ENCODE peak calls at places on chromosome X, in nine cellular contexts. One of them, this sample, is unnamed. For H3K4me1, the result is how much of the 10 kb centered on the place peaks cover.

GRCh38 chrX:103073442-103073841 is 9.5 kb upstream of the BEX1 start:
- DNase-seq in adrenal gland: no peak
- DNase-seq in A673: no peak
- DNase-seq in SJSA1: no peak
- DNase-seq in psoas muscle: no peak
- DNase-seq in ascending aorta: no peak
- DNase-seq in A549: no peak
- DNase-seq in effector memory CD4-positive, alpha-beta T cell: no peak
- DNase-seq in mesenchymal stem cell: no peak
- DNase-seq in this sample: no peak

GRCh38 chrX:81082649-81083048 is 119.1 kb downstream of the HMGN5 start:
- DNase-seq in effector memory CD4-positive, alpha-beta T cell: no peak
- DNase-seq in ascending aorta: no peak
- DNase-seq in mesenchymal stem cell: no peak
- DNase-seq in SJSA1: no peak
- DNase-seq in A549: no peak
- DNase-seq in adrenal gland: no peak
- DNase-seq in A673: no peak
- DNase-seq in psoas muscle: no peak
- DNase-seq in this sample: no peak

GRCh38 chrX:115030635-115031034 is 13.2 kb upstream of the IL13RA2 start:
- DNase-seq in effector memory CD4-positive, alpha-beta T cell: no peak
- DNase-seq in psoas muscle: no peak
- DNase-seq in mesenchymal stem cell: no peak
- DNase-seq in adrenal gland: no peak
- DNase-seq in A549: no peak
- DNase-seq in ascending aorta: no peak
- DNase-seq in A673: no peak
- DNase-seq in SJSA1: no peak
- DNase-seq in this sample: peak

GRCh38 chrX:70973221-70973620 is 42.3 kb upstream of the SLC7A3 start:
- DNase-seq in psoas muscle: no peak
- DNase-seq in effector memory CD4-positive, alpha-beta T cell: no peak
- DNase-seq in mesenchymal stem cell: no peak
- DNase-seq in ascending aorta: no peak
- DNase-seq in SJSA1: no peak
- DNase-seq in A549: no peak
- DNase-seq in adrenal gland: peak
- DNase-seq in A673: no peak
- DNase-seq in this sample: no peak

GRCh38 chrX:97211070-97211469 is 327.4 kb downstream of the RPA4 start:
- DNase-seq in adrenal gland: no peak
- DNase-seq in effector memory CD4-positive, alpha-beta T cell: no peak
- DNase-seq in mesenchymal stem cell: no peak
- DNase-seq in ascending aorta: no peak
- DNase-seq in A549: no peak
- DNase-seq in psoas muscle: no peak
- DNase-seq in A673: no peak
- DNase-seq in SJSA1: no peak
- DNase-seq in this sample: no peak

GRCh38 chrX:13669246-13669689 is 16.3 kb downstream of the TCEANC start:
- DNase-seq in SJSA1: peak
- DNase-seq in A673: peak
- DNase-seq in effector memory CD4-positive, alpha-beta T cell: peak
- DNase-seq in ascending aorta: no peak
- DNase-seq in psoas muscle: no peak
- DNase-seq in adrenal gland: peak
- DNase-seq in A549: peak
- DNase-seq in mesenchymal stem cell: peak
- DNase-seq in this sample: peak

GRCh38 chrX:11954196-11954595 is 184.1 kb upstream of the FRMPD4 start:
- DNase-seq in psoas muscle: no peak
- DNase-seq in mesenchymal stem cell: peak
- DNase-seq in SJSA1: no peak
- DNase-seq in adrenal gland: no peak
- DNase-seq in ascending aorta: no peak
- DNase-seq in effector memory CD4-positive, alpha-beta T cell: no peak
- DNase-seq in A549: no peak
- DNase-seq in A673: no peak
- DNase-seq in this sample: no peak

GRCh38 chrX:119036369-119037029 is 36.3 kb upstream of the CT47C1 start:
- DNase-seq in A549: no peak
- DNase-seq in adrenal gland: no peak
- DNase-seq in mesenchymal stem cell: no peak
- DNase-seq in effector memory CD4-positive, alpha-beta T cell: no peak
- DNase-seq in ascending aorta: no peak
- DNase-seq in A673: no peak
- DNase-seq in SJSA1: no peak
- DNase-seq in psoas muscle: no peak
- DNase-seq in this sample: no peak

GRCh38 chrX:13752141-13752540 is 17.6 kb downstream of the OFD1 start:
- DNase-seq in SJSA1: no peak
- DNase-seq in A673: no peak
- DNase-seq in effector memory CD4-positive, alpha-beta T cell: no peak
- DNase-seq in ascending aorta: no peak
- DNase-seq in mesenchymal stem cell: no peak
- DNase-seq in adrenal gland: no peak
- DNase-seq in psoas muscle: no peak
- DNase-seq in A549: no peak
- DNase-seq in this sample: no peak

GRCh38 chrX:112896051-112896450 is 55.4 kb upstream of the AMOT start:
- DNase-seq in psoas muscle: no peak
- DNase-seq in effector memory CD4-positive, alpha-beta T cell: no peak
- DNase-seq in ascending aorta: no peak
- DNase-seq in A673: no peak
- DNase-seq in A549: no peak
- DNase-seq in mesenchymal stem cell: no peak
- DNase-seq in adrenal gland: no peak
- DNase-seq in SJSA1: no peak
- DNase-seq in this sample: no peak

GRCh38 chrX:11470231-11470630 is 177.0 kb downstream of the AMELX start:
- DNase-seq in effector memory CD4-positive, alpha-beta T cell: no peak
- DNase-seq in adrenal gland: no peak
- DNase-seq in ascending aorta: no peak
- DNase-seq in SJSA1: no peak
- DNase-seq in mesenchymal stem cell: no peak
- DNase-seq in A673: no peak
- DNase-seq in A549: no peak
- DNase-seq in psoas muscle: no peak
- DNase-seq in this sample: no peak

GRCh38 chrX:37796805-37797204 is 16.9 kb downstream of the CYBB start:
- DNase-seq in psoas muscle: peak
- DNase-seq in A549: no peak
- DNase-seq in mesenchymal stem cell: no peak
- DNase-seq in effector memory CD4-positive, alpha-beta T cell: no peak
- DNase-seq in A673: peak
- DNase-seq in adrenal gland: no peak
- DNase-seq in SJSA1: no peak
- DNase-seq in ascending aorta: peak
- DNase-seq in this sample: peak

GRCh38 chrX:56733459-56734046 is 4.5 kb downstream of the NBDY start:
- DNase-seq in ascending aorta: peak
- DNase-seq in A673: peak
- DNase-seq in adrenal gland: peak
- DNase-seq in mesenchymal stem cell: peak
- DNase-seq in A549: peak
- DNase-seq in SJSA1: peak
- DNase-seq in effector memory CD4-positive, alpha-beta T cell: peak
- DNase-seq in psoas muscle: no peak
- DNase-seq in this sample: peak

GRCh38 chrX:46573896-46574336 is 351 bp downstream of the CHST7 start:
- DNase-seq in A549: peak
- DNase-seq in adrenal gland: peak
- DNase-seq in SJSA1: peak
- DNase-seq in A673: peak
- DNase-seq in psoas muscle: peak
- DNase-seq in mesenchymal stem cell: peak
- DNase-seq in effector memory CD4-positive, alpha-beta T cell: peak
- DNase-seq in ascending aorta: no peak
- DNase-seq in this sample: peak

GRCh38 chrX:2693123-2693438 is 2.0 kb downstream of the CD99 start:
- DNase-seq in mesenchymal stem cell: peak
- DNase-seq in psoas muscle: no peak
- DNase-seq in ascending aorta: no peak
- DNase-seq in effector memory CD4-positive, alpha-beta T cell: no peak
- DNase-seq in SJSA1: no peak
- DNase-seq in adrenal gland: no peak
- DNase-seq in A549: no peak
- DNase-seq in A673: no peak
- DNase-seq in this sample: no peak

GRCh38 chrX:2694868-2695267 is 3.8 kb downstream of the CD99 start:
- DNase-seq in adrenal gland: no peak
- DNase-seq in ascending aorta: no peak
- DNase-seq in mesenchymal stem cell: peak
- DNase-seq in A549: no peak
- DNase-seq in A673: no peak
- DNase-seq in effector memory CD4-positive, alpha-beta T cell: no peak
- DNase-seq in SJSA1: no peak
- DNase-seq in psoas muscle: no peak
- DNase-seq in this sample: no peak

GRCh38 chrX:2691543-2692220 is 587 bp downstream of the CD99 start:
- DNase-seq in A673: peak
- DNase-seq in psoas muscle: peak
- DNase-seq in A549: peak
- DNase-seq in ascending aorta: peak
- DNase-seq in mesenchymal stem cell: peak
- DNase-seq in SJSA1: peak
- DNase-seq in effector memory CD4-positive, alpha-beta T cell: no peak
- DNase-seq in adrenal gland: peak
- DNase-seq in this sample: peak

GRCh38 chrX:2692221-2693122 is 1.4 kb downstream of the CD99 start:
- DNase-seq in A549: no peak
- DNase-seq in mesenchymal stem cell: no peak
- DNase-seq in adrenal gland: peak
- DNase-seq in A673: no peak
- DNase-seq in SJSA1: no peak
- DNase-seq in psoas muscle: peak
- DNase-seq in effector memory CD4-positive, alpha-beta T cell: no peak
- DNase-seq in ascending aorta: peak
- DNase-seq in this sample: peak

DNA sequence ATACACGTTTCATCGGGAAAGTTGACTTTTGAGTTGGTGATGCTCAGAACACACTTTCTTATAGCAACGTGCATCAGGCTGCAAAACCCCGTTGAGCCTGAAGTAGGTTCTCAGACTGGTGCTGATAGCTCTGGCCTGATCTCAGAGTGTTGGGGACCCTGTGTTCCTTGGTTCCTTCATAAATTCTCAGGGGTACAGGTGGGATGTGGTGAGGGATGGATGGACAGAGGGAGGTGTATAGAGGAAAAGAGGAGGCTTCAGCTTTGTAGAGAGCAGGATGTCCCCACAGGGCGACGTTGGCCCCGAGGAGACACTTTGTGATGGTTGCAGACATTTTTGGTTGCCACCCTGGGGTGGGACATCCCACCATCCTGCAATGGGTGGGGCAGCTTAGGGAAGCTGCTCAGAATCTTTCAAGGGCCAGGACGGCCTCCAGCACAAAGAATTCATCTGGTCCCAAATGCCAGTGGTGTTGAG is 2.5 kb downstream of the CD99 start:
- DNase-seq in mesenchymal stem cell: peak
- DNase-seq in A673: no peak
- DNase-seq in A549: no peak
- DNase-seq in adrenal gland: no peak
- DNase-seq in psoas muscle: no peak
- DNase-seq in ascending aorta: no peak
- DNase-seq in effector memory CD4-positive, alpha-beta T cell: no peak
- DNase-seq in SJSA1: no peak
- DNase-seq in this sample: no peak
- H3K4me1 ChIP-seq in mesenchymal stem cell: under half
- H3K4me1 ChIP-seq in A673: half or more
- H3K4me1 ChIP-seq in A549: under half
- H3K4me1 ChIP-seq in adrenal gland: under half
- H3K4me1 ChIP-seq in psoas muscle: under half
- H3K4me1 ChIP-seq in ascending aorta: under half
- H3K4me1 ChIP-seq in effector memory CD4-positive, alpha-beta T cell: half or more
- H3K4me1 ChIP-seq in SJSA1: half or more
- H3K4me1 ChIP-seq in this sample: half or more

GRCh38 chrX:40174594-40175415 is 77.0 kb upstream of the BCOR start:
- DNase-seq in SJSA1: peak
- DNase-seq in mesenchymal stem cell: peak
- DNase-seq in effector memory CD4-positive, alpha-beta T cell: no peak
- DNase-seq in A549: no peak
- DNase-seq in psoas muscle: peak
- DNase-seq in adrenal gland: peak
- DNase-seq in ascending aorta: peak
- DNase-seq in A673: peak
- DNase-seq in this sample: peak
- H3K4me1 ChIP-seq in SJSA1: half or more
- H3K4me1 ChIP-seq in mesenchymal stem cell: under half
- H3K4me1 ChIP-seq in effector memory CD4-positive, alpha-beta T cell: under half
- H3K4me1 ChIP-seq in A549: under half
- H3K4me1 ChIP-seq in psoas muscle: under half
- H3K4me1 ChIP-seq in adrenal gland: under half
- H3K4me1 ChIP-seq in ascending aorta: under half
- H3K4me1 ChIP-seq in A673: under half
- H3K4me1 ChIP-seq in this sample: under half

DNA sequence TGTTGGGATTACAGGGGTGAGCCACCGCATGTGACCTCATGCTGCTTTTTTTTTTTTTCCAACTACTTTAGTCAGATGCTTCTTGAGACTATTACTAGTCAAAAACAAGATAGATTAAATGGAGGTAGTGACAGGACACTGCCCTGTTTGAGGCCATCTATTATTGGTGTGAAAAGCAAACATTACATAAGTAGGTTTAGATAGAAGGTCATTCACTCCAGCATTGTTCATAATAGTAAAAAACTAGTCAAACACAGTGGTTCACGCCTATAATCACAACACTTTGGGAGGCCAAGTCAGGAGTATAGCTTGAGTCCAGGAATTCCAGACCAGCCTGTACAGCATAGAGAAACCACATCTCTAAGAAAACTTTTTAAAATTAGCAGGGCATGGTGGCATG is 16.3 kb downstream of the XIAP start:
- DNase-seq in A549: no peak
- DNase-seq in mesenchymal stem cell: no peak
- DNase-seq in adrenal gland: no peak
- DNase-seq in psoas muscle: no peak
- DNase-seq in SJSA1: no peak
- DNase-seq in effector memory CD4-positive, alpha-beta T cell: no peak
- DNase-seq in A673: no peak
- DNase-seq in ascending aorta: no peak
- DNase-seq in this sample: no peak
- H3K4me1 ChIP-seq in A549: under half
- H3K4me1 ChIP-seq in mesenchymal stem cell: under half
- H3K4me1 ChIP-seq in adrenal gland: under half
- H3K4me1 ChIP-seq in psoas muscle: under half
- H3K4me1 ChIP-seq in SJSA1: under half
- H3K4me1 ChIP-seq in effector memory CD4-positive, alpha-beta T cell: under half
- H3K4me1 ChIP-seq in A673: under half
- H3K4me1 ChIP-seq in ascending aorta: under half
- H3K4me1 ChIP-seq in this sample: under half

GRCh38 chrX:7334253-7334935 is 186.4 kb upstream of the PUDP start:
- DNase-seq in A549: no peak
- DNase-seq in SJSA1: peak
- DNase-seq in adrenal gland: no peak
- DNase-seq in ascending aorta: no peak
- DNase-seq in psoas muscle: no peak
- DNase-seq in effector memory CD4-positive, alpha-beta T cell: no peak
- DNase-seq in A673: no peak
- DNase-seq in mesenchymal stem cell: peak
- DNase-seq in this sample: no peak
- H3K4me1 ChIP-seq in A549: under half
- H3K4me1 ChIP-seq in SJSA1: under half
- H3K4me1 ChIP-seq in adrenal gland: under half
- H3K4me1 ChIP-seq in ascending aorta: under half
- H3K4me1 ChIP-seq in psoas muscle: under half
- H3K4me1 ChIP-seq in effector memory CD4-positive, alpha-beta T cell: under half
- H3K4me1 ChIP-seq in A673: under half
- H3K4me1 ChIP-seq in mesenchymal stem cell: under half
- H3K4me1 ChIP-seq in this sample: under half

This sample was measured in transverse colon.